ENCODE peak calls at places on chromosomes 16 and 17, in four cellular contexts. One of them, this sample, is unnamed.

GRCh38 chr16:359067-359763 is 6.7 kb upstream of the AXIN1 start:
- DNase-seq in hepatic stellate cell: no peak
- DNase-seq in OCI-M1: no peak
- DNase-seq in AG08396: no peak
- DNase-seq in this sample: no peak

GRCh38 chr17:27984404-27984803 is 58.1 kb upstream of the NLK start:
- DNase-seq in hepatic stellate cell: no peak
- DNase-seq in AG08396: no peak
- DNase-seq in OCI-M1: no peak
- DNase-seq in this sample: no peak

GRCh38 chr16:31703526-31704128 is 170.0 kb upstream of the ZNF267 start:
- DNase-seq in AG08396: no peak
- DNase-seq in OCI-M1: no peak
- DNase-seq in hepatic stellate cell: no peak
- DNase-seq in this sample: no peak

GRCh38 chr17:33696102-33696501 is 403.0 kb upstream of the ASIC2 start:
- DNase-seq in hepatic stellate cell: no peak
- DNase-seq in AG08396: no peak
- DNase-seq in OCI-M1: peak; percentile 1
- DNase-seq in this sample: peak; percentile 35

GRCh38 chr16:88403794-88404581 is 21.2 kb downstream of the ZNF469 start:
- DNase-seq in AG08396: no peak
- DNase-seq in hepatic stellate cell: no peak
- DNase-seq in OCI-M1: no peak
- DNase-seq in this sample: no peak

GRCh38 chr16:19236561-19236960 is 49.0 kb upstream of the CLEC19A start:
- DNase-seq in AG08396: peak; percentile 10
- DNase-seq in hepatic stellate cell: no peak
- DNase-seq in OCI-M1: no peak
- DNase-seq in this sample: no peak

GRCh38 chr17:29980261-29980660 is 38.8 kb downstream of the EFCAB5 start:
- DNase-seq in OCI-M1: no peak
- DNase-seq in hepatic stellate cell: no peak
- DNase-seq in AG08396: no peak
- DNase-seq in this sample: no peak

GRCh38 chr16:27568077-27568476 is 18.1 kb downstream of the KATNIP start:
- DNase-seq in OCI-M1: no peak
- DNase-seq in hepatic stellate cell: no peak
- DNase-seq in AG08396: no peak
- DNase-seq in this sample: no peak

GRCh38 chr17:29706045-29706431 is 83.3 kb upstream of the CORO6 start:
- DNase-seq in hepatic stellate cell: no peak
- DNase-seq in AG08396: no peak
- DNase-seq in OCI-M1: no peak
- DNase-seq in this sample: no peak

GRCh38 chr17:20281860-20282259 is 185.5 kb downstream of the LGALS9B start:
- DNase-seq in AG08396: no peak
- DNase-seq in OCI-M1: no peak
- DNase-seq in hepatic stellate cell: no peak
- DNase-seq in this sample: no peak

GRCh38 chr16:21150375-21151001 is at the start of gene DNAH3:
- DNase-seq in AG08396: peak; percentile 12
- DNase-seq in OCI-M1: no peak
- DNase-seq in hepatic stellate cell: no peak
- DNase-seq in this sample: peak; percentile 39

GRCh38 chr17:80025140-80025539 is 10.5 kb downstream of the TBC1D16 start:
- DNase-seq in AG08396: no peak
- DNase-seq in OCI-M1: no peak
- DNase-seq in hepatic stellate cell: no peak
- DNase-seq in this sample: no peak

GRCh38 chr16:11102523-11102898 is 153.5 kb downstream of the SOCS1 start:
- DNase-seq in OCI-M1: no peak
- DNase-seq in AG08396: no peak
- DNase-seq in hepatic stellate cell: no peak
- DNase-seq in this sample: no peak

GRCh38 chr17:17141860-17142552 is 64.1 kb downstream of the PLD6 start:
- DNase-seq in AG08396: peak; percentile 82
- DNase-seq in hepatic stellate cell: peak; percentile 73
- DNase-seq in OCI-M1: peak; percentile 31
- DNase-seq in this sample: peak; percentile 58

GRCh38 chr17:49946964-49947584 is 21.9 kb upstream of the DLX4 start:
- DNase-seq in hepatic stellate cell: no peak
- DNase-seq in AG08396: no peak
- DNase-seq in OCI-M1: no peak
- DNase-seq in this sample: no peak

GRCh38 chr17:40322417-40323315 is 13.7 kb downstream of the RARA start:
- DNase-seq in AG08396: peak; percentile 89
- DNase-seq in hepatic stellate cell: peak; percentile 95
- DNase-seq in OCI-M1: peak; percentile 96
- DNase-seq in this sample: peak; percentile 79

GRCh38 chr17:14797801-14798200 is 467.3 kb downstream of the PMP22 start:
- DNase-seq in OCI-M1: no peak
- DNase-seq in AG08396: no peak
- DNase-seq in hepatic stellate cell: no peak
- DNase-seq in this sample: no peak

GRCh38 chr16:27315333-27316037 is 1.7 kb downstream of the IL4R start:
- DNase-seq in hepatic stellate cell: peak; percentile 60
- DNase-seq in AG08396: no peak
- DNase-seq in OCI-M1: peak; percentile 21
- DNase-seq in this sample: no peak

GRCh38 chr16:81495321-81496234 is 51.0 kb downstream of the CMIP start:
- DNase-seq in hepatic stellate cell: no peak
- DNase-seq in OCI-M1: peak; percentile 96
- DNase-seq in AG08396: no peak
- DNase-seq in this sample: peak; percentile 93

GRCh38 chr16:22670551-22670970 is 143.4 kb upstream of the HS3ST2 start:
- DNase-seq in OCI-M1: peak; percentile 85
- DNase-seq in hepatic stellate cell: peak; percentile 40
- DNase-seq in AG08396: peak; percentile 67
- DNase-seq in this sample: peak; percentile 98

GRCh38 chr17:8632087-8632486 is 1.6 kb upstream of the MYH10 start:
- DNase-seq in AG08396: no peak
- DNase-seq in hepatic stellate cell: no peak
- DNase-seq in OCI-M1: no peak
- DNase-seq in this sample: no peak

GRCh38 chr17:77606146-77606864 is 352.2 kb upstream of the TNRC6C start:
- DNase-seq in OCI-M1: no peak
- DNase-seq in hepatic stellate cell: no peak
- DNase-seq in AG08396: no peak
- DNase-seq in this sample: no peak

This sample was measured in K562.